ENCODE peak calls at places on chromosome 1, in eight cellular contexts. E is HL-60; F is kidney; N is AG04450; C is AG04449; Y is transverse colon; B is CD4-positive, alpha-beta T cell; U is endothelial cell. A is an unnamed sample.

GRCh38 chr1:239913141-239913585 is 178.5 kb upstream of the FMN2 start:
- DNase-seq in E (no peak), F (no peak), N (no peak), C (no peak), Y (no peak), B (no peak), U (no peak), A (no peak)

GRCh38 chr1:190102757-190103326 is 374.8 kb downstream of the BRINP3 start:
- DNase-seq in E (no peak), F (no peak), N (no peak), C (no peak), Y (no peak), B (no peak), U (no peak), A (no peak)

GRCh38 chr1:214377886-214378285 is 96.9 kb downstream of the SMYD2 start:
- DNase-seq in E (no peak), F (no peak), N (peak; percentile 43), C (peak; percentile 70), Y (no peak), B (no peak), U (no peak), A (peak; percentile 84)

GRCh38 chr1:115330480-115331013 is 7.5 kb downstream of the NGF start:
- DNase-seq in E (no peak), F (no peak), N (peak; percentile 91), C (peak; percentile 95), Y (no peak), B (no peak), U (no peak), A (peak; percentile 71)

GRCh38 chr1:172883844-172884243 is 166.9 kb downstream of the TNFSF18 start:
- DNase-seq in E (no peak), F (no peak), N (no peak), C (no peak), Y (no peak), B (no peak), U (no peak), A (no peak)

GRCh38 chr1:21251773-21252471 is 38.3 kb downstream of the ECE1 start:
- DNase-seq in E (no peak), F (no peak), N (peak; percentile 74), C (peak; percentile 61), Y (peak; percentile 60), B (no peak), U (no peak), A (peak; percentile 73)

GRCh38 chr1:25018878-25019277 is 88.8 kb upstream of the RUNX3 start:
- DNase-seq in E (no peak), F (no peak), N (no peak), C (no peak), Y (no peak), B (no peak), U (no peak), A (no peak)

GRCh38 chr1:240046000-240046399 is 45.7 kb upstream of the FMN2 start:
- DNase-seq in E (no peak), F (no peak), N (no peak), C (no peak), Y (no peak), B (no peak), U (no peak), A (no peak)

GRCh38 chr1:216846339-216846738 is 123.1 kb upstream of the ESRRG start:
- DNase-seq in E (no peak), F (no peak), N (no peak), C (no peak), Y (no peak), B (no peak), U (no peak), A (no peak)

GRCh38 chr1:55310517-55310927 is 95.4 kb upstream of the USP24 start:
- DNase-seq in E (no peak), F (no peak), N (peak; percentile 96), C (peak; percentile 96), Y (no peak), B (no peak), U (no peak), A (peak; percentile 91)

GRCh38 chr1:207282496-207283380 is 38.7 kb upstream of the CD55 start:
- DNase-seq in E (no peak), F (no peak), N (no peak), C (no peak), Y (peak; percentile 79), B (no peak), U (no peak), A (no peak)

GRCh38 chr1:32538887-32539583 is at the start of gene ZBTB8A:
- DNase-seq in E (no peak), F (peak; percentile 73), N (no peak), C (no peak), Y (peak; percentile 64), B (no peak), U (peak; percentile 28), A (no peak)

GRCh38 chr1:244874974-244875579 is 10.7 kb upstream of the HNRNPU start:
- DNase-seq in E (no peak), F (no peak), N (no peak), C (no peak), Y (no peak), B (no peak), U (no peak), A (no peak)

GRCh38 chr1:147600119-147601111 is 59.1 kb downstream of the BCL9 start:
- DNase-seq in E (no peak), F (no peak), N (no peak), C (no peak), Y (no peak), B (no peak), U (no peak), A (no peak)

GRCh38 chr1:216154063-216154462 is 269.2 kb downstream of the USH2A start:
- DNase-seq in E (no peak), F (no peak), N (no peak), C (no peak), Y (no peak), B (no peak), U (no peak), A (no peak)

GRCh38 chr1:220219865-220220698 is 52.2 kb downstream of the RAB3GAP2 start:
- DNase-seq in E (no peak), F (no peak), N (no peak), C (no peak), Y (no peak), B (no peak), U (no peak), A (no peak)

GRCh38 chr1:196063952-196064351 is 544.3 kb downstream of the KCNT2 start:
- DNase-seq in E (no peak), F (no peak), N (no peak), C (no peak), Y (no peak), B (no peak), U (no peak), A (no peak)

DNA sequence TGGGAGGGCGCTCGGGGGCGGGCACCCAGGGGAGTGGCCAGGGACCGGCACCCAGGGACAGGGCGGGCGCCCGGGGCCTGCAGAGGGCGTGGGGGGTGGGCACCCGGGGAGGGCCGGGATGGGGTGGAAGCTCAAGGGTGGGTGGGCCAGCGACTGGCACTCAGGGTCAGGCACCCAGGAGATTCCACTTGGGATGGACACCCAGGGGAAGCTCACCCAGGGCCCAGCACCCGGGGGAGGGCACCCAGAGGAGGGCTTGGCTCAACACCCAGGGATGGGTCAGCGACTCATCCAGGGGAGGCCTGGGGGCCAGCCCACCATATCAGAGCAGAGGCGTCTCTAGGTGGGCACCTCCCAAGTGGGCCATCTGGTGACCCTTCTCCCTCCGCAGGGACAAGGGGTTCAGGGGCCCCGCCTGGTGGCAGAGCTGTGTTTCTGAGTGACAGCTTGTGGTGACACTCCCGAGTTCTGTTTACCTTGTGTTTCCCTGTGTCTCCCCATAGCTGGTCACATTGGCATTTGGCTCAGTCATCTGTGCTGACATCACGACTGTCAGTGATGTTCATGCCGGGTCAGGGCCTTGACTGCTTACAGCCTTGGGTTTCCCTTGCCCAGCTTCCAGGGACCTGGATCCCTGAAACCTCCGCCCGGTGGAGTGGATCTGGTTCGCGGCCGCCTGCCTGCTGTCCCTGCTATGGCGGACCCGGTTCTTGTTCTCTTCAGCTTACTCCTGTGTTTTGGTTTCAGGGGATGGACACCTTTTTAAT is 749 bp downstream of the IBA57 start:
- DNase-seq in E (peak; percentile 62), F (peak; percentile 85), N (no peak), C (no peak), Y (peak; percentile 79), B (peak; percentile 34), U (peak; percentile 44), A (no peak)
- TF ChIP-seq CTCF in E (peak; percentile 7), F (peak; percentile 38), N (peak; percentile 12), C (peak; percentile 44), Y (peak; percentile 28), B (no peak), U (no peak), A (peak; percentile 41)

DNA sequence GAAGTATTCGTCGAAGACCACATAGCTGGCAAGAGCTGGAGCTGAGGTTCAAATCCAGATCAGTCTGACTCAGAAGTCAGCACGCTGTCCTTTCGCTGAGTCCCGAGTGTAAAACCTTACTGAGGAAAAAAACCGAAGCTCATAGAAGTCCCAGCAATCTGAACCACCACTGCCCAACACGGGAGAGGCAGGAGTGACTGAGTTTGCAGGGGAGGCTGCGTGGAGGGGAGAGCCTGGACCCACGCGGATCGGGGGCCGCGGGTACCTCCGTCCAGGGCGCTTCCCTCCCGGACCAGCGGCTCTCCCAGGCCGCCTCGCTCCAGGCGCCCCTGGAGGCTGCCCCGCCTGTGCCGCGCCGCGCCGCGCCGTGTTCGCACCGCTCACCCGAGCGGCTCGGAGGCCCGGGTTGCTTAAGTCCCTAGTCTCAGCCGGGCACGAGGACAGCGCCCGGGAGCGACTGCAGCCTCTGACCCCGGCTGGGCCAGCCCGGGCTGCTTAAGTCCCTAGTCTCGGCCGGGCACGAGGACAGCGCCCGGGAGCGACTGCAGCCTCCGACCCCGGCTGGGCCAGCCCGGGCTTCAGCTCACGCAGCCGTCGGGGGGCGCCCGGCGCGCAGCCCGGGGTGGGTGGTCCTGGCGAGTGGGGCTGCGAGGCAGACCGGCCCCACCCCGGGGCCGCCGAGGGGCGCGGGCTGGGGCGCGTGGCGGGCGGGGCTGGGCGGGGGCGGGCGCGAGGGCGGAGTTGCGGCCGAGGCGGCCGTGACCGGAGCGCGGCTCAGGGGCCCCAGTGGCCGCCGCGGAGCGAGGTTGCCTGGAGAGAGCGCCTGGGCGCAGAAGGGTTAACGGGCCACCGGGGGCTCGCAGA is at the start of gene ADAMTSL4:
- DNase-seq in E (peak; percentile 46), F (peak; percentile 94), N (no peak), C (no peak), Y (peak; percentile 68), B (no peak), U (peak; percentile 68), A (no peak)
- TF ChIP-seq CTCF in E (no peak), F (peak; percentile 19), N (peak; percentile 10), C (no peak), Y (no peak), B (no peak), U (no peak), A (no peak)

GRCh38 chr1:26864610-26865480 is 1.9 kb downstream of the SFN start:
- DNase-seq in E (peak; percentile 96), F (peak; percentile 99), N (peak; percentile 96), C (peak; percentile 86), Y (peak; percentile 98), B (peak; percentile 92), U (peak; percentile 97), A (peak; percentile 89)
- TF ChIP-seq CTCF in E (no peak), F (no peak), N (no peak), C (no peak), Y (peak; percentile 10), B (no peak), U (no peak), A (no peak)

DNA sequence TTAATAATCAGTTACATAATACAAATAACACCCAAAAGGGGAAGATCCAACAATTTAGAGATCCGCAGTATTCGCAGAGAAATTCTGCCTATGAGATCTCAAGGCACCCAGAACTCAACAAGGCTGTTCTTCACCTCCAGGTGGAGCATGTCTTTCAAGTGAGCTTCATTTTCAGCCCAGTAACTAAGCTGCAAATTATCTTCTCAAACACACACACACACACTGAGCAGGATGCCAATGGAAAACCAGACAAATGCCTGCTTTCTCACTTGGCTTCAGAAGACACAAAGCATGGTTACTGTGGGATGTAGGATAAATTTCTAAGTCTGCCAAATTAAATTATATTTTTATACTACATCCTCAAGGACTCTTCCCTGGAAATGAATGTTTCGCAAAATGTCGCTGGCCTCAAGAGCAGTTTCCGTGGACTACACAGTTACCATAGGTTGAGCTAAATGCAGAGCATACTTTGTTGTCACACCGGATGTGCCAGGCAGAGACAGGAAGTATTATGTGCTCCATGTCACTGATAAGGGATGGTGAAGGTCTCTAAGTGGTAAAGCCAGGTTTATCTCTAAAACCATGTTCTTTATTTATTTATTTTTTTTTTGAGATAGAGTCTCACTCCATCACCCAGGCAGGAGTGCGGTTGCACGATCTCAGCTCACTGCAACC is 30.3 kb downstream of the UBR4 start:
- DNase-seq in E (peak; percentile 15), F (no peak), N (no peak), C (no peak), Y (no peak), B (peak; percentile 13), U (peak; percentile 20), A (no peak)
- TF ChIP-seq CTCF in E (no peak), F (peak; percentile 22), N (peak; percentile 40), C (peak; percentile 10), Y (peak; percentile 23), B (peak; percentile 30), U (peak; percentile 16), A (peak; percentile 44)